ENCODE peak calls at places on chromosome 3, in nine cellular contexts. One of them, this sample, is unnamed.
A peak's percentile ranks its signal among the peaks of the same experiment; 100 is the strongest.

GRCh38 chr3:172546105-172546504 is 22.9 kb upstream of the TNFSF10 start:
- DNase-seq in NCI-H187: no peak
- DNase-seq in MV-4-11: no peak
- DNase-seq in stimulated activated CD4-positive, alpha-beta T cell treated with anti-CD3 and anti-CD28 coated beads, Interleukin-12 subunit alpha, Interleukin-12 subunit beta, amount 100 ng/mL, for 4 hours: no peak
- DNase-seq in islet precursor cell: no peak
- DNase-seq in NCI-H510A: no peak
- DNase-seq in iris pigment epithelial cell: peak; percentile 49
- DNase-seq in non-pigmented ciliary epithelial cell: no peak
- DNase-seq in NCI-H345: no peak
- DNase-seq in this sample: no peak

GRCh38 chr3:141940204-141940776 is 63.8 kb downstream of the ATP1B3 start:
- DNase-seq in NCI-H187: no peak
- DNase-seq in MV-4-11: no peak
- DNase-seq in stimulated activated CD4-positive, alpha-beta T cell treated with anti-CD3 and anti-CD28 coated beads, Interleukin-12 subunit alpha, Interleukin-12 subunit beta, amount 100 ng/mL, for 4 hours: peak; percentile 6
- DNase-seq in islet precursor cell: peak; percentile 75
- DNase-seq in NCI-H510A: no peak
- DNase-seq in iris pigment epithelial cell: peak; percentile 49
- DNase-seq in non-pigmented ciliary epithelial cell: peak; percentile 24
- DNase-seq in NCI-H345: peak; percentile 56
- DNase-seq in this sample: no peak

GRCh38 chr3:47482411-47482810 is 6.7 kb upstream of the SCAP start:
- DNase-seq in NCI-H187: no peak
- DNase-seq in MV-4-11: no peak
- DNase-seq in stimulated activated CD4-positive, alpha-beta T cell treated with anti-CD3 and anti-CD28 coated beads, Interleukin-12 subunit alpha, Interleukin-12 subunit beta, amount 100 ng/mL, for 4 hours: no peak
- DNase-seq in islet precursor cell: no peak
- DNase-seq in NCI-H510A: no peak
- DNase-seq in iris pigment epithelial cell: no peak
- DNase-seq in non-pigmented ciliary epithelial cell: no peak
- DNase-seq in NCI-H345: no peak
- DNase-seq in this sample: no peak

GRCh38 chr3:135622657-135623056 is 342.9 kb upstream of the PPP2R3A start:
- DNase-seq in NCI-H187: no peak
- DNase-seq in MV-4-11: no peak
- DNase-seq in stimulated activated CD4-positive, alpha-beta T cell treated with anti-CD3 and anti-CD28 coated beads, Interleukin-12 subunit alpha, Interleukin-12 subunit beta, amount 100 ng/mL, for 4 hours: no peak
- DNase-seq in islet precursor cell: no peak
- DNase-seq in NCI-H510A: no peak
- DNase-seq in iris pigment epithelial cell: no peak
- DNase-seq in non-pigmented ciliary epithelial cell: no peak
- DNase-seq in NCI-H345: no peak
- DNase-seq in this sample: no peak

GRCh38 chr3:128282392-128283196 is 129.3 kb downstream of the EEFSEC start:
- DNase-seq in NCI-H187: no peak
- DNase-seq in MV-4-11: no peak
- DNase-seq in stimulated activated CD4-positive, alpha-beta T cell treated with anti-CD3 and anti-CD28 coated beads, Interleukin-12 subunit alpha, Interleukin-12 subunit beta, amount 100 ng/mL, for 4 hours: no peak
- DNase-seq in islet precursor cell: peak; percentile 36
- DNase-seq in NCI-H510A: no peak
- DNase-seq in iris pigment epithelial cell: peak; percentile 45
- DNase-seq in non-pigmented ciliary epithelial cell: no peak
- DNase-seq in NCI-H345: no peak
- DNase-seq in this sample: peak; percentile 85

GRCh38 chr3:120489421-120489820 is 38.6 kb upstream of the FSTL1 start:
- DNase-seq in NCI-H187: no peak
- DNase-seq in MV-4-11: no peak
- DNase-seq in stimulated activated CD4-positive, alpha-beta T cell treated with anti-CD3 and anti-CD28 coated beads, Interleukin-12 subunit alpha, Interleukin-12 subunit beta, amount 100 ng/mL, for 4 hours: no peak
- DNase-seq in islet precursor cell: no peak
- DNase-seq in NCI-H510A: no peak
- DNase-seq in iris pigment epithelial cell: no peak
- DNase-seq in non-pigmented ciliary epithelial cell: no peak
- DNase-seq in NCI-H345: no peak
- DNase-seq in this sample: no peak

GRCh38 chr3:196397941-196398340 is 34.3 kb downstream of the UBXN7 start:
- DNase-seq in NCI-H187: no peak
- DNase-seq in MV-4-11: no peak
- DNase-seq in stimulated activated CD4-positive, alpha-beta T cell treated with anti-CD3 and anti-CD28 coated beads, Interleukin-12 subunit alpha, Interleukin-12 subunit beta, amount 100 ng/mL, for 4 hours: no peak
- DNase-seq in islet precursor cell: no peak
- DNase-seq in NCI-H510A: no peak
- DNase-seq in iris pigment epithelial cell: no peak
- DNase-seq in non-pigmented ciliary epithelial cell: no peak
- DNase-seq in NCI-H345: no peak
- DNase-seq in this sample: no peak

GRCh38 chr3:23017800-23018199 is 185.3 kb upstream of the UBE2E2 start:
- DNase-seq in NCI-H187: no peak
- DNase-seq in MV-4-11: no peak
- DNase-seq in stimulated activated CD4-positive, alpha-beta T cell treated with anti-CD3 and anti-CD28 coated beads, Interleukin-12 subunit alpha, Interleukin-12 subunit beta, amount 100 ng/mL, for 4 hours: no peak
- DNase-seq in islet precursor cell: peak; percentile 77
- DNase-seq in NCI-H510A: no peak
- DNase-seq in iris pigment epithelial cell: peak; percentile 75
- DNase-seq in non-pigmented ciliary epithelial cell: no peak
- DNase-seq in NCI-H345: no peak
- DNase-seq in this sample: no peak

GRCh38 chr3:126704494-126705214 is 614 bp downstream of the CHCHD6 start:
- DNase-seq in NCI-H187: no peak
- DNase-seq in MV-4-11: no peak
- DNase-seq in stimulated activated CD4-positive, alpha-beta T cell treated with anti-CD3 and anti-CD28 coated beads, Interleukin-12 subunit alpha, Interleukin-12 subunit beta, amount 100 ng/mL, for 4 hours: peak; percentile 4
- DNase-seq in islet precursor cell: no peak
- DNase-seq in NCI-H510A: no peak
- DNase-seq in iris pigment epithelial cell: peak; percentile 15
- DNase-seq in non-pigmented ciliary epithelial cell: no peak
- DNase-seq in NCI-H345: peak; percentile 3
- DNase-seq in this sample: no peak

GRCh38 chr3:32882180-32882579 is 64.4 kb downstream of the TRIM71 start:
- DNase-seq in NCI-H187: no peak
- DNase-seq in MV-4-11: no peak
- DNase-seq in stimulated activated CD4-positive, alpha-beta T cell treated with anti-CD3 and anti-CD28 coated beads, Interleukin-12 subunit alpha, Interleukin-12 subunit beta, amount 100 ng/mL, for 4 hours: no peak
- DNase-seq in islet precursor cell: no peak
- DNase-seq in NCI-H510A: no peak
- DNase-seq in iris pigment epithelial cell: no peak
- DNase-seq in non-pigmented ciliary epithelial cell: no peak
- DNase-seq in NCI-H345: no peak
- DNase-seq in this sample: no peak

GRCh38 chr3:152760591-152760990 is 74.3 kb upstream of the P2RY1 start:
- DNase-seq in NCI-H187: no peak
- DNase-seq in MV-4-11: no peak
- DNase-seq in stimulated activated CD4-positive, alpha-beta T cell treated with anti-CD3 and anti-CD28 coated beads, Interleukin-12 subunit alpha, Interleukin-12 subunit beta, amount 100 ng/mL, for 4 hours: no peak
- DNase-seq in islet precursor cell: no peak
- DNase-seq in NCI-H510A: no peak
- DNase-seq in iris pigment epithelial cell: no peak
- DNase-seq in non-pigmented ciliary epithelial cell: no peak
- DNase-seq in NCI-H345: no peak
- DNase-seq in this sample: no peak

GRCh38 chr3:188338081-188338480 is 184.1 kb downstream of the LPP start:
- DNase-seq in NCI-H187: no peak
- DNase-seq in MV-4-11: no peak
- DNase-seq in stimulated activated CD4-positive, alpha-beta T cell treated with anti-CD3 and anti-CD28 coated beads, Interleukin-12 subunit alpha, Interleukin-12 subunit beta, amount 100 ng/mL, for 4 hours: no peak
- DNase-seq in islet precursor cell: no peak
- DNase-seq in NCI-H510A: no peak
- DNase-seq in iris pigment epithelial cell: no peak
- DNase-seq in non-pigmented ciliary epithelial cell: no peak
- DNase-seq in NCI-H345: no peak
- DNase-seq in this sample: no peak

GRCh38 chr3:58569287-58570001 is 7.7 kb downstream of the FAM107A start:
- DNase-seq in NCI-H187: no peak
- DNase-seq in MV-4-11: no peak
- DNase-seq in stimulated activated CD4-positive, alpha-beta T cell treated with anti-CD3 and anti-CD28 coated beads, Interleukin-12 subunit alpha, Interleukin-12 subunit beta, amount 100 ng/mL, for 4 hours: no peak
- DNase-seq in islet precursor cell: peak; percentile 41
- DNase-seq in NCI-H510A: no peak
- DNase-seq in iris pigment epithelial cell: no peak
- DNase-seq in non-pigmented ciliary epithelial cell: no peak
- DNase-seq in NCI-H345: no peak
- DNase-seq in this sample: no peak

GRCh38 chr3:153767601-153768558 is 353.3 kb upstream of the ARHGEF26 start:
- DNase-seq in NCI-H187: no peak
- DNase-seq in MV-4-11: no peak
- DNase-seq in stimulated activated CD4-positive, alpha-beta T cell treated with anti-CD3 and anti-CD28 coated beads, Interleukin-12 subunit alpha, Interleukin-12 subunit beta, amount 100 ng/mL, for 4 hours: no peak
- DNase-seq in islet precursor cell: no peak
- DNase-seq in NCI-H510A: no peak
- DNase-seq in iris pigment epithelial cell: no peak
- DNase-seq in non-pigmented ciliary epithelial cell: no peak
- DNase-seq in NCI-H345: no peak
- DNase-seq in this sample: no peak

GRCh38 chr3:173789530-173789929 is 392.0 kb downstream of the NLGN1 start:
- DNase-seq in NCI-H187: no peak
- DNase-seq in MV-4-11: no peak
- DNase-seq in stimulated activated CD4-positive, alpha-beta T cell treated with anti-CD3 and anti-CD28 coated beads, Interleukin-12 subunit alpha, Interleukin-12 subunit beta, amount 100 ng/mL, for 4 hours: no peak
- DNase-seq in islet precursor cell: no peak
- DNase-seq in NCI-H510A: no peak
- DNase-seq in iris pigment epithelial cell: peak; percentile 45
- DNase-seq in non-pigmented ciliary epithelial cell: no peak
- DNase-seq in NCI-H345: no peak
- DNase-seq in this sample: no peak

GRCh38 chr3:48621461-48621869 is at the start of gene TMEM89:
- DNase-seq in NCI-H187: no peak
- DNase-seq in MV-4-11: no peak
- DNase-seq in stimulated activated CD4-positive, alpha-beta T cell treated with anti-CD3 and anti-CD28 coated beads, Interleukin-12 subunit alpha, Interleukin-12 subunit beta, amount 100 ng/mL, for 4 hours: no peak
- DNase-seq in islet precursor cell: no peak
- DNase-seq in NCI-H510A: no peak
- DNase-seq in iris pigment epithelial cell: no peak
- DNase-seq in non-pigmented ciliary epithelial cell: no peak
- DNase-seq in NCI-H345: no peak
- DNase-seq in this sample: no peak

GRCh38 chr3:145898487-145898886 is 262.5 kb downstream of the PLOD2 start:
- DNase-seq in NCI-H187: no peak
- DNase-seq in MV-4-11: no peak
- DNase-seq in stimulated activated CD4-positive, alpha-beta T cell treated with anti-CD3 and anti-CD28 coated beads, Interleukin-12 subunit alpha, Interleukin-12 subunit beta, amount 100 ng/mL, for 4 hours: no peak
- DNase-seq in islet precursor cell: no peak
- DNase-seq in NCI-H510A: no peak
- DNase-seq in iris pigment epithelial cell: peak; percentile 16
- DNase-seq in non-pigmented ciliary epithelial cell: no peak
- DNase-seq in NCI-H345: no peak
- DNase-seq in this sample: no peak

GRCh38 chr3:162014284-162014683 is 517.7 kb downstream of the OTOL1 start:
- DNase-seq in NCI-H187: no peak
- DNase-seq in MV-4-11: no peak
- DNase-seq in stimulated activated CD4-positive, alpha-beta T cell treated with anti-CD3 and anti-CD28 coated beads, Interleukin-12 subunit alpha, Interleukin-12 subunit beta, amount 100 ng/mL, for 4 hours: no peak
- DNase-seq in islet precursor cell: no peak
- DNase-seq in NCI-H510A: no peak
- DNase-seq in iris pigment epithelial cell: no peak
- DNase-seq in non-pigmented ciliary epithelial cell: no peak
- DNase-seq in NCI-H345: no peak
- DNase-seq in this sample: no peak

GRCh38 chr3:53375019-53375418 is 27.7 kb upstream of the DCP1A start:
- DNase-seq in NCI-H187: peak; percentile 14
- DNase-seq in MV-4-11: peak; percentile 55
- DNase-seq in stimulated activated CD4-positive, alpha-beta T cell treated with anti-CD3 and anti-CD28 coated beads, Interleukin-12 subunit alpha, Interleukin-12 subunit beta, amount 100 ng/mL, for 4 hours: peak; percentile 49
- DNase-seq in islet precursor cell: peak; percentile 84
- DNase-seq in NCI-H510A: peak; percentile 10
- DNase-seq in iris pigment epithelial cell: peak; percentile 62
- DNase-seq in non-pigmented ciliary epithelial cell: peak; percentile 9
- DNase-seq in NCI-H345: peak; percentile 37
- DNase-seq in this sample: peak; percentile 29

GRCh38 chr3:189502676-189503257 is 128.4 kb upstream of the TP63 start:
- DNase-seq in NCI-H187: no peak
- DNase-seq in MV-4-11: no peak
- DNase-seq in stimulated activated CD4-positive, alpha-beta T cell treated with anti-CD3 and anti-CD28 coated beads, Interleukin-12 subunit alpha, Interleukin-12 subunit beta, amount 100 ng/mL, for 4 hours: no peak
- DNase-seq in islet precursor cell: no peak
- DNase-seq in NCI-H510A: no peak
- DNase-seq in iris pigment epithelial cell: no peak
- DNase-seq in non-pigmented ciliary epithelial cell: no peak
- DNase-seq in NCI-H345: no peak
- DNase-seq in this sample: no peak

GRCh38 chr3:180282386-180282785 is 245.6 kb upstream of the PEX5L start:
- DNase-seq in NCI-H187: no peak
- DNase-seq in MV-4-11: no peak
- DNase-seq in stimulated activated CD4-positive, alpha-beta T cell treated with anti-CD3 and anti-CD28 coated beads, Interleukin-12 subunit alpha, Interleukin-12 subunit beta, amount 100 ng/mL, for 4 hours: no peak
- DNase-seq in islet precursor cell: no peak
- DNase-seq in NCI-H510A: no peak
- DNase-seq in iris pigment epithelial cell: no peak
- DNase-seq in non-pigmented ciliary epithelial cell: no peak
- DNase-seq in NCI-H345: no peak
- DNase-seq in this sample: no peak